ENCODE peak calls at places on chromosomes 3 and 15, in seven cellular contexts. I is mesendoderm, A is H1, W is mesenchymal stem cell, Z is H9, Y is IMR-90, H is trophoblast cell. R is an unnamed sample.

GRCh38 chr3:114758828-114759709 is 388.0 kb downstream of the ZBTB20 start:
- DNase-seq in I (no peak), A (no peak), W (peak; percentile 65), Z (no peak), Y (peak; percentile 59), H (no peak), R (no peak)

GRCh38 chr3:179743913-179744312 is 91.1 kb downstream of the USP13 start:
- DNase-seq in I (no peak), A (no peak), W (no peak), Z (no peak), Y (no peak), H (no peak), R (no peak)

GRCh38 chr3:69161587-69162196 is 39.3 kb upstream of the LMOD3 start:
- DNase-seq in I (peak; percentile 39), A (no peak), W (peak; percentile 57), Z (no peak), Y (peak; percentile 53), H (peak; percentile 80), R (peak; percentile 40)

GRCh38 chr3:11080492-11080891 is 73.8 kb upstream of the HRH1 start:
- DNase-seq in I (no peak), A (no peak), W (no peak), Z (no peak), Y (no peak), H (no peak), R (no peak)

GRCh38 chr3:194136519-194137313 is 768 bp downstream of the HES1 start:
- DNase-seq in I (peak; percentile 66), A (no peak), W (peak; percentile 87), Z (peak; percentile 52), Y (peak; percentile 81), H (peak; percentile 79), R (peak; percentile 46)

GRCh38 chr15:62783303-62783957 is 259.1 kb upstream of the TPM1 start:
- DNase-seq in I (no peak), A (no peak), W (peak; percentile 87), Z (no peak), Y (peak; percentile 93), H (peak; percentile 46), R (no peak)

GRCh38 chr3:187913617-187914033 is 168.4 kb upstream of the BCL6 start:
- DNase-seq in I (no peak), A (no peak), W (peak; percentile 81), Z (no peak), Y (peak; percentile 90), H (peak; percentile 25), R (no peak)

GRCh38 chr15:57217716-57218598 is 158.3 kb upstream of the CGNL1 start:
- DNase-seq in I (no peak), A (no peak), W (peak; percentile 61), Z (no peak), Y (no peak), H (no peak), R (peak; percentile 33)

GRCh38 chr3:169661567-169662214 is 1.8 kb downstream of the MECOM start:
- DNase-seq in I (peak; percentile 65), A (no peak), W (peak; percentile 26), Z (peak; percentile 56), Y (peak; percentile 36), H (peak; percentile 54), R (peak; percentile 55)

GRCh38 chr3:69930564-69930963 is 69.0 kb upstream of the SAMMSON start:
- DNase-seq in I (no peak), A (no peak), W (no peak), Z (no peak), Y (peak; percentile 10), H (no peak), R (no peak)

GRCh38 chr15:35477853-35478252 is 68.1 kb downstream of the DPH6 start:
- DNase-seq in I (no peak), A (no peak), W (no peak), Z (no peak), Y (no peak), H (peak; percentile 85), R (no peak)

GRCh38 chr3:174533286-174533685 is 325.8 kb upstream of the NAALADL2 start:
- DNase-seq in I (no peak), A (no peak), W (no peak), Z (no peak), Y (peak; percentile 76), H (no peak), R (no peak)

GRCh38 chr15:81275711-81276417 is 48.1 kb downstream of the STARD5 start:
- DNase-seq in I (no peak), A (no peak), W (no peak), Z (no peak), Y (peak; percentile 17), H (no peak), R (no peak)

GRCh38 chr3:181698263-181698944 is 13.3 kb upstream of the SOX2 start:
- DNase-seq in I (no peak), A (no peak), W (no peak), Z (peak; percentile 41), Y (no peak), H (no peak), R (no peak)

GRCh38 chr3:155242342-155242741 is 51.1 kb downstream of the STRIT1 start:
- DNase-seq in I (no peak), A (no peak), W (peak; percentile 21), Z (no peak), Y (peak; percentile 68), H (no peak), R (no peak)

GRCh38 chr3:186824430-186825139 is 17.9 kb upstream of the ADIPOQ start:
- DNase-seq in I (peak; percentile 47), A (no peak), W (no peak), Z (peak; percentile 39), Y (no peak), H (no peak), R (no peak)

GRCh38 chr3:66473181-66473580 is 27.6 kb downstream of the LRIG1 start:
- DNase-seq in I (no peak), A (no peak), W (peak; percentile 66), Z (no peak), Y (peak; percentile 58), H (no peak), R (no peak)

DNA sequence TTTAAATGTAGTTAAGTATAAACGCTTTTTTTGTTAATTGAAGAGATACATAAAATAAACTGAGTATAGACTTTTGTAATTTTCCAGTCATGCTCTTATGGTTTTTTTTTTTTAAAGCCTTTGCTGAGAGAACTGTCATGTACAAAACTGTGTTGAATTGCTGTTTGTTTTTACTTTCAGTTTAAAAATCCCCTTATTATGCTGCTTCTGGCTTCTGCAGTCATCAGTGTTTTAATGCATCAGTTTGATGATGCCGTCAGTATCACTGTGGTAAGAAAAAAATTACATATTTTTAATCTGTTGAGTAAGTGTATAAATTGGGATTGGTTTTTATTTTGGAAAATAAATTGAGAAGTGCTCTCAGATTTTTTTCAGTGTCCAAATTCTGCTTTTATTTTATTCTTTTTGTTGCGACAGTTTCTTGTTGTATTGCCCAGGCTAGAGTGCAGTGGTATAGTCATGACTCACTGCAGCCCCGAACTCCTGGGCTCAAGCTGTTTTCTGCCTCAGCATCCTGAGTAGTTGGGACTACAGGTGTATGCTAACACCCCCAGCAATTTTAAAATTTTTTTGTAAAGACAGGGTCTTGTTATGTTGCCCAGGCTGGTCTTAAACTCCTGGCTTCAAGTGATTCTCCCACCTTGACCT is 40.7 kb downstream of the ATP2C1 start:
- DNase-seq in I (no peak), A (no peak), W (peak; percentile 25), Z (no peak), Y (peak; percentile 31), H (no peak), R (no peak)
- H3K9ac ChIP-seq in I (no peak overlapping the region), A (no peak overlapping the region), W (peak overlapping the region; percentile 16), Z (no peak overlapping the region), Y (no peak overlapping the region), H (no peak overlapping the region), R (no peak overlapping the region)

GRCh38 chr3:170799009-170799408 is 71.0 kb downstream of the RPL22L1 start:
- DNase-seq in I (no peak), A (no peak), W (no peak), Z (no peak), Y (no peak), H (no peak), R (no peak)
- H2AK5ac ChIP-seq in I (no peak overlapping the region), A (no peak overlapping the region), W (no peak overlapping the region), Z (no peak overlapping the region), Y (peak overlapping the region; percentile 7), H (no peak overlapping the region), R (no peak overlapping the region)

GRCh38 chr3:161366067-161366466 is 5.2 kb downstream of the SPTSSB start:
- DNase-seq in I (no peak), A (no peak), W (no peak), Z (no peak), Y (no peak), H (no peak), R (no peak)
- H3K4ac ChIP-seq in I (no peak overlapping the region), A (no peak overlapping the region), W (no peak overlapping the region), Z (no peak overlapping the region), Y (no peak overlapping the region), H (no peak overlapping the region), R (no peak overlapping the region)

GRCh38 chr15:101710806-101711205 is 13.5 kb downstream of the TARS3 start:
- DNase-seq in I (peak; percentile 62), A (no peak), W (peak; percentile 43), Z (no peak), Y (peak; percentile 52), H (peak; percentile 69), R (no peak)
- H3K9ac ChIP-seq in I (no peak overlapping the region), A (no peak overlapping the region), W (no peak overlapping the region), Z (no peak overlapping the region), Y (no peak overlapping the region), H (no peak overlapping the region), R (no peak overlapping the region)

DNA sequence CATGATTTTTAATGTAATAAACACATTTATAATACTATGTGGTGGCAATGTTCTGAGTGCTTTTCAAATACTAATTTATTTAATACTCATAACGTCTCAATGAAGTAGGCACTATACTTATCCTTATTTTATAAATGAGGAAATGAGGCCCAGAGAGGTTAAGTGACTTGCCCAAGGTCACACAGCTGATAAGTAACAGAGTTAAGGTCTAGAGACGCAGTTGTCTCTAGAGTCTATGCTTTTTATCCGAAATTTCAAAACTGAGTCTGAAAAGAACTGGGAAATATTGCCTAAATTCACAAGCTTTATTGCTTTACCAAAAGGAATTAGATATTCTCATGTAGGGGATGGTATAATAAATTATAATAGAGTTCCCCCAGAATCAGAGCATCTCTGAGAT is 31.4 kb upstream of the MAGEF1 start:
- DNase-seq in I (no peak), A (no peak), W (no peak), Z (no peak), Y (no peak), H (no peak), R (no peak)
- H2AK5ac ChIP-seq in I (no peak overlapping the region), A (no peak overlapping the region), W (no peak overlapping the region), Z (no peak overlapping the region), Y (no peak overlapping the region), H (no peak overlapping the region), R (no peak overlapping the region)